ENCODE peak calls at places on chromosomes 5 and 9, in eight cellular contexts. M is CD8-positive, alpha-beta T cell; D is neural progenitor cell; I is brain microvascular endothelial cell; Y is RWPE1; C is uterus; Z is A673; U is substantia nigra. X is an unnamed sample.

GRCh38 chr9:131324736-131325679 is 35.5 kb downstream of the PLPP7 start:
- DNase-seq in M (no peak), D (no peak), I (no peak), Y (no peak), C (no peak), Z (no peak), U (no peak), X (no peak)

GRCh38 chr9:95292226-95292625 is 25.3 kb downstream of the FANCC start:
- DNase-seq in M (no peak), D (no peak), I (no peak), Y (no peak), C (no peak), Z (no peak), U (no peak), X (no peak)

GRCh38 chr5:131758520-131758900 is 38.3 kb downstream of the FNIP1 start:
- DNase-seq in M (no peak), D (no peak), I (no peak), Y (no peak), C (no peak), Z (no peak), U (no peak), X (no peak)

GRCh38 chr9:136839229-136840139 is 2.8 kb upstream of the AJM1 start:
- DNase-seq in M (no peak), D (no peak), I (no peak), Y (no peak), C (no peak), Z (no peak), U (no peak), X (no peak)

GRCh38 chr9:132116583-132116982 is 36.9 kb upstream of the MED27 start:
- DNase-seq in M (no peak), D (no peak), I (no peak), Y (no peak), C (no peak), Z (no peak), U (no peak), X (no peak)

GRCh38 chr5:61333351-61334223 is 1.5 kb downstream of the ZSWIM6 start:
- DNase-seq in M (no peak), D (peak), I (no peak), Y (peak), C (peak), Z (peak), U (no peak), X (no peak)

GRCh38 chr9:86452194-86452828 is 98.1 kb upstream of the TUT7 start:
- DNase-seq in M (no peak), D (no peak), I (no peak), Y (no peak), C (no peak), Z (no peak), U (no peak), X (no peak)

GRCh38 chr9:86660146-86660545 is 287.2 kb downstream of the GAS1 start:
- DNase-seq in M (no peak), D (no peak), I (peak), Y (peak), C (no peak), Z (no peak), U (no peak), X (no peak)

GRCh38 chr5:135559342-135559741 is 19.4 kb downstream of the CXCL14 start:
- DNase-seq in M (no peak), D (no peak), I (peak), Y (peak), C (no peak), Z (peak), U (no peak), X (no peak)

DNA sequence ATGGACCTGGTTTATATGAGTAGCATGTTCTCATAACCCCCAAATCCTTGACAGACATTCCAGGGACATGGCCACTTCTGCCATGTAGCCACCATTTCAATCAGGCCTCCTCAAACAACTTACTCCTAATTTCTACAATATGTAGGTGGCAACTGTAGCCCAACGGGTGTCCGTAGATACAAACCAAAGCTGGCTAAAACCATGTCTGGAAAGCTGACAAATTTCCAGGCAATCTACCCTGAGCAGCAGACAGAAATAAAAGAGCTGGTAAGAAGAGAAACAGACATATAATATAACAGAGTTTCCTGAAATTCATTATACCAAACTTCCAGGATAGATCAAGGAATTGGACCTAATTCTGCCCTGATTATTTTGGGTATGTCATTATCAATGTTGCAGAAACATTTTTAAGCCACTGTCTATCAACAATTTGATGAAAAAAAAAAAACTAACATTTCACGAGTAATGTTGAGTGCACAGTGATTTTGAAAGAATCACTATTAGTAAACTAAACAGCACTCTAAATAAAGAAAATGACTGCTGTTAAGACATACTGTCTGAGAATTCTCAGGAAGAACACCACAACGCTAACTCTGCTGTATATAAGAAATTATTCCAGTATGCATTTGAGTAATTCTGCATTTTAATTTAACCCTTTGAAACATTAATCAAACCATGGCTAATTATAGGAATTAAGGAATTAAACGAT is 40.6 kb downstream of the EBF1 start:
- DNase-seq in M (no peak), D (no peak), I (no peak), Y (no peak), C (no peak), Z (no peak), U (no peak), X (no peak)
- H3K27ac ChIP-seq in M (no peak), D (no peak), I (peak), Y (no peak), C (peak), Z (no peak), U (no peak), X (no peak)

GRCh38 chr5:122471031-122471751 is 159.2 kb downstream of the SNCAIP start:
- DNase-seq in M (no peak), D (peak), I (no peak), Y (no peak), C (no peak), Z (no peak), U (no peak), X (no peak)
- H3K27ac ChIP-seq in M (no peak), D (no peak), I (no peak), Y (no peak), C (no peak), Z (no peak), U (no peak), X (no peak)

DNA sequence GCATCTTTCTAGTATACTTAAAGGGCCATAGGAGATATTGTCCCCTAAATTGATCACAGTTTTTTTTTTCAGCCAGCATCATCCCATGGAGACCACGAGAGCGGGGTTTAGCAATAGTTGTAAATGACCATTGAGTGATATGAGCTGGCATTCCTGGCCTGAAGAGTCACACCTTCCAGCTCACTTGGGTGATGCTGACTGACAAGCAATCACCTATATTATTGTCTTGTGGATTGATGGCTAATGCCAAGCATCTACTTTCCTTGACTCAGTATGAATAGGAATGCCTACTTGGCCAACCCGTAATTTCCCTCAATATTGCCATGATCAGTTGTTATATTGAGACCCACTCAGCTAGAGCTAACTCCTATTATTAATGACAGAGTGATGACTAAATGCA is 70.5 kb downstream of the ADAMTSL1 start:
- DNase-seq in M (no peak), D (no peak), I (no peak), Y (peak), C (no peak), Z (no peak), U (no peak), X (no peak)
- H3K27ac ChIP-seq in M (no peak), D (no peak), I (peak), Y (no peak), C (peak), Z (no peak), U (no peak), X (no peak)

DNA sequence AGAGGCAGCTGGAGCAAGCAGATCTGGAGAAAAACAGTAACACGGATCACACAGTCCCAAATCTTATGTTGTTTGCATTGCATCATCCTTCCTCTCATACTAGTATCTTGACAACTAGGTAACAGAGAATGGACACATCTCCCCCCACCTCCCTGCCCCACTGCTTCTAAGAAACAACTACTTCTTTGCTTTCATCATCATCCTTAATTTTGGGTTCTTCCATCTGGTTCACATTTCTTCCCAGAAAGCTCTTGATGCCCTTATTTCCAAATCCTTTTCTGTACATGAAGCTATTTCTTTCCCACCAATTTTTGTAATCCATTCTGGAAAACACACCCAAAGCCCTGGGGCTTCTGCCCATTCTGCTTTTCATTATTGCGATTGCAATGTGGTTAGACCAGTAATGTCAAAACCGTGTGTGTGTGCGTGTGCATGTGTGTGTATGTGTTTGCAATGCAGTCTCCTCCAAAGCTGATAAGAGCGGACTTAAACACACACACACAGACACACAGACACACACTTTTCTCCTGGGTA is 254.7 kb upstream of the SLC30A5 start:
- DNase-seq in M (no peak), D (no peak), I (no peak), Y (no peak), C (no peak), Z (no peak), U (no peak), X (no peak)
- H3K27ac ChIP-seq in M (no peak), D (no peak), I (no peak), Y (no peak), C (no peak), Z (no peak), U (no peak), X (no peak)

GRCh38 chr9:115615821-115616665 is 498.1 kb upstream of the TNC start:
- DNase-seq in M (no peak), D (no peak), I (peak), Y (peak), C (no peak), Z (peak), U (no peak), X (no peak)
- H3K27ac ChIP-seq in M (no peak), D (no peak), I (peak), Y (peak), C (no peak), Z (peak), U (no peak), X (no peak)

X was measured in colonic mucosa.